ENCODE peak calls at places on chromosomes 4 and X, in seven cellular contexts. Q is MM.1S, K is cardiac muscle cell, P is thoracic aorta, I is lung, Z is hepatocyte, E is IMR-90. O is an unnamed sample.

GRCh38 chrX:10750581-10750980 is 130.2 kb upstream of the MID1 start:
- DNase-seq in Q (no peak), K (no peak), P (no peak), I (no peak), Z (no peak), E (peak; percentile 25), O (no peak)

GRCh38 chr4:8081171-8081570 is 77.4 kb downstream of the ABLIM2 start:
- DNase-seq in Q (no peak), K (no peak), P (no peak), I (no peak), Z (no peak), E (no peak), O (no peak)

GRCh38 chr4:152806492-152807125 is 26.9 kb downstream of the ARFIP1 start:
- DNase-seq in Q (no peak), K (peak; percentile 9), P (no peak), I (no peak), Z (no peak), E (no peak), O (no peak)

GRCh38 chr4:121256346-121256745 is 92.2 kb upstream of the TNIP3 start:
- DNase-seq in Q (no peak), K (peak; percentile 95), P (no peak), I (no peak), Z (peak; percentile 42), E (peak; percentile 80), O (no peak)

GRCh38 chrX:115067812-115068211 is 50.4 kb upstream of the IL13RA2 start:
- DNase-seq in Q (no peak), K (peak; percentile 40), P (no peak), I (no peak), Z (peak; percentile 8), E (peak; percentile 35), O (no peak)

GRCh38 chr4:137359691-137360315 is 172.5 kb downstream of the PCDH18 start:
- DNase-seq in Q (peak; percentile 65), K (peak; percentile 21), P (no peak), I (no peak), Z (peak; percentile 34), E (peak; percentile 35), O (no peak)

GRCh38 chrX:70476934-70477733 is 32.5 kb downstream of the DLG3 start:
- DNase-seq in Q (no peak), K (peak; percentile 68), P (no peak), I (no peak), Z (peak; percentile 58), E (peak; percentile 69), O (no peak)

GRCh38 chr4:90689739-90690138 is 562.5 kb downstream of the CCSER1 start:
- DNase-seq in Q (no peak), K (no peak), P (no peak), I (no peak), Z (no peak), E (no peak), O (no peak)

GRCh38 chr4:7280906-7281305 is 88.6 kb downstream of the SORCS2 start:
- DNase-seq in Q (no peak), K (no peak), P (no peak), I (no peak), Z (peak; percentile 28), E (peak; percentile 37), O (no peak)

GRCh38 chr4:109077486-109077885 is 225.0 kb downstream of the COL25A1 start:
- DNase-seq in Q (no peak), K (peak; percentile 11), P (no peak), I (no peak), Z (no peak), E (no peak), O (no peak)

GRCh38 chr4:4859010-4859798 is at the start of gene MSX1:
- DNase-seq in Q (peak; percentile 89), K (peak; percentile 87), P (peak; percentile 37), I (peak; percentile 82), Z (peak; percentile 94), E (peak; percentile 75), O (peak; percentile 87)

GRCh38 chr4:140654516-140654855 is 85.7 kb upstream of the UCP1 start:
- DNase-seq in Q (no peak), K (peak; percentile 49), P (no peak), I (no peak), Z (no peak), E (peak; percentile 18), O (no peak)

GRCh38 chr4:61909031-61909430 is 708.9 kb downstream of the ADGRL3 start:
- DNase-seq in Q (no peak), K (no peak), P (no peak), I (no peak), Z (no peak), E (no peak), O (no peak)

GRCh38 chr4:87803421-87803820 is 4.1 kb downstream of the IBSP start:
- DNase-seq in Q (no peak), K (no peak), P (no peak), I (no peak), Z (no peak), E (no peak), O (no peak)

GRCh38 chrX:29315931-29316330 is 728.7 kb downstream of the IL1RAPL1 start:
- DNase-seq in Q (no peak), K (no peak), P (no peak), I (no peak), Z (no peak), E (no peak), O (no peak)

GRCh38 chrX:68132749-68133148 is 300.5 kb downstream of the OPHN1 start:
- DNase-seq in Q (no peak), K (no peak), P (no peak), I (no peak), Z (no peak), E (no peak), O (no peak)

GRCh38 chrX:54786972-54787371 is 11.1 kb downstream of the ITIH6 start:
- DNase-seq in Q (peak; percentile 20), K (no peak), P (no peak), I (no peak), Z (no peak), E (no peak), O (no peak)

GRCh38 chrX:71618303-71618721 is at the start of gene CXCR3:
- DNase-seq in Q (peak; percentile 88), K (peak; percentile 39), P (no peak), I (peak; percentile 38), Z (no peak), E (no peak), O (peak; percentile 37)
- H3K4me3 ChIP-seq in Q (peak within 1 kb of the TSS; percentile 42), K (no peak within 1 kb of the TSS), P (no peak within 1 kb of the TSS), I (no peak within 1 kb of the TSS), Z (no peak within 1 kb of the TSS), E (no peak within 1 kb of the TSS), O (no peak within 1 kb of the TSS)

GRCh38 chrX:106995678-106996077 is 4.3 kb downstream of the MORC4 start:
- DNase-seq in Q (no peak), K (no peak), P (no peak), I (no peak), Z (no peak), E (no peak), O (no peak)

GRCh38 chrX:106997611-106998010 is 2.4 kb downstream of the MORC4 start:
- DNase-seq in Q (no peak), K (no peak), P (no peak), I (no peak), Z (no peak), E (no peak), O (no peak)

GRCh38 chrX:107000013-107000515 is at the start of gene MORC4:
- DNase-seq in Q (peak; percentile 80), K (peak; percentile 85), P (peak; percentile 18), I (peak; percentile 84), Z (peak; percentile 85), E (peak; percentile 81), O (peak; percentile 78)

DNA sequence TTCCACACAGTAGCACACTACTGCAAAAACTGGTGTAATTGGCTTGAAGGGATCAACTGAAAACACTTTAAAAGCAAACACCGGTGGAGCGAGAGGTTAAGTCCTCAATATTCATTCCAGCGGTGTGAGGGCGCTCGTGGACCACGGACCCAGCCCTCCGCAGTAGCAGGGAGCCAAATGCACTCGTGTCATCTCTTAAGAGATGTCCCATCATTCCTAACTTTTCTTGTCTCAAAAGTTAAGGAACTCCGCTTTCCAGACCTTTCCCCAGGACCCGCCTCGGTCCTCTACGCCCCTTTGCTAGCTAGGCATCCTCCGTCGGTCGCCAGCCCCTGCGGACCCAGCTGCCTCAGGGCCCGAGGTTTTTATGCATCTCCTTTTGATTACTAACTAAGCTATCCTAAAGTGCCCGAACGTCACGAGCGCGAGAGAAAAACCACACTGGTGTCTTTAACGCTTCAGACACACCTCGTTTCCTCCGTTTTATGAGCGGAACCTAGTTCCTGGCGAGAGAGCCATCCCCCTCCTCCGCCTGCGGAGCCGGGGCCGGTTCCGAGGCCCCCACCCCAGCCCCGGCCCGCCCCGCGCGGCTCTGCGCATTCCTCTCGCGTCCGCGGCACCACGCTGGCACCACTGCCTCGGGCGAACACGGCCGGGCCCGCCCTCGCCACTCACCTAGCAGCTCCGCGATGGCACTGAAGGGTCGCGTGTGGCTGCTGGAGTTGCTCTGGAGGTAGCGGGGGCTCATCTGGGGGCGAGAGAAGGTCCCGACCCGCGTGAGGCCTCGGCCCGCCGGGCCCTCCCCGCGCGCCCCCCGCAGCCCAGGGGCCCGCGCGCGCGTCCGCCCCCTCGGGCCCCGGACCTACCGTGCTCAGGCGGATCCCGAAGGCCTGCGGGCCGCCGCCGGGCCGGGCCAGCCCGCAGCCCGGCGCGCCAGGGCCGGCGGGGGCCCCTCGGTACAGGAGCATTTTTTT is 723 bp downstream of the MORC4 start:
- DNase-seq in Q (peak; percentile 46), K (peak; percentile 64), P (no peak), I (peak; percentile 43), Z (peak; percentile 72), E (peak; percentile 49), O (peak; percentile 40)
- TF ChIP-seq CTCF in Q (peak; percentile 56), K (peak; percentile 54), P (peak; percentile 32), I (peak; percentile 28), Z (peak; percentile 38), E (peak; percentile 53), O (peak; percentile 55)

DNA sequence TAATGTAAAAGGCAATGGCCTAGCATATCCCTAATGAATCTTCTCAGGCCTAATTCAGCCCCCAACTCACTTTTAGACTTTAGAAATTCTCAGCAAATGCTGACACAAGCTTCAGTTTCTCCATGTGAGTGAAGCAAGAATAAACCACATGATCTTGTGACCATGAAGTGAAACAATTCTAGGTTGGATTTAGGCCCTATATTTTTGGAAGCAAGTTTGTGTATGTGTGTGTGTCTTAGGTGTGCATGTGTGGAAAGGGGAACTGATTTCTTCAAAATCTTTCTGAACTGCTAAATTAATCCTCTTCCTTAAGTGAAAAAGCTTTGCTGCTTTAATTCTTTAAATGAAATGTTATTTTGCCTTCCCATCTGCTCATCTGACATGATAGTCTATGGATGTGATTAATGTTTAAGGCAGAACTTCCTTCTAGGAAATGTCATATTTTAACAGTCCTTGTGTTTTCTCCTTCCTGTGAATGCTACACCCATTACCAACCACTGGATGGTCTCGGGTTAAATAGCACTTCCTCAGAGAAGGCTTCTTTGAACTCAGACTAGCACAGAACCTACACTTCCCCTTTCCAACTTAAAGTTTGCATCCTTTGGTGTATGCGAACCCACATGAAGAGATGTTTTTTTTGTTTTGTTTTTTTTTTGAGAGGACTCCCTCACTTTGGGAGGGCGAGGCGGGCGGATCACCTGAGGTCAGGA is 1.2 kb upstream of the TMEM144 start:
- DNase-seq in Q (peak; percentile 46), K (peak; percentile 3), P (no peak), I (no peak), Z (no peak), E (no peak), O (no peak)
- H3K27ac ChIP-seq in Q (peak overlapping the region; percentile 86), K (peak overlapping the region; percentile 89), P (peak overlapping the region; percentile 90), I (peak overlapping the region; percentile 64), Z (peak overlapping the region; percentile 91), E (no peak overlapping the region), O (peak overlapping the region; percentile 93)

DNA sequence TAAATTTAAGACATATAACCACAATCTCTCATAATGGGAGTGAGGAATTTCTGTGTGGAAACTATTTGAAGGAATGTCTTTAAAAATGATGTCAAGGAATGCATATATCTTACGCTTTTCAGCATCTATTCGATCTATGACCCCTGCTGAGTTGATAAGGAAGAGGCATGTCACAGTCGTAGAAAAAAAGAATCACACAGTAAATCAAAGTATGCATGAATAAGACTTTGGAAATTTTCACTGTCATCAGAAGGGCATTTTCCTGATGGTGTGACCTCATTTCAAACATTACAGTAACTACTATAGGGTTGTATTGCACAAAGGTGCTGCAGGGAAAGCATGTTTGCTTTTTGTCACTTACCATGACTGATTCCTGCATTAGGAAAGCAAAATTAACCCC is 41.5 kb downstream of the REELD1 start:
- DNase-seq in Q (no peak), K (peak; percentile 83), P (no peak), I (no peak), Z (no peak), E (peak; percentile 83), O (no peak)
- H3K4me3 ChIP-seq in Q (no peak overlapping the region), K (no peak overlapping the region), P (no peak overlapping the region), I (no peak overlapping the region), Z (no peak overlapping the region), E (no peak overlapping the region), O (no peak overlapping the region)

O was measured in left ventricle myocardium inferior.